ENCODE peak calls at places on chromosome 18, in nine cellular contexts. One of them, this sample, is unnamed.
A peak's percentile ranks its signal among the peaks of the same experiment; 100 is the strongest.

GRCh38 chr18:73124165-73124564 is 256.4 kb upstream of the NETO1 start:
- DNase-seq in H1: no peak
- DNase-seq in prostate gland: no peak
- DNase-seq in transverse colon: no peak
- DNase-seq in HCT116: no peak
- DNase-seq in spleen: no peak
- DNase-seq in stomach: no peak
- DNase-seq in endothelial cell of umbilical vein: no peak
- DNase-seq in vagina: no peak
- DNase-seq in this sample: no peak

GRCh38 chr18:13501896-13502295 is 224.5 kb downstream of the FAM210A start:
- DNase-seq in H1: no peak
- DNase-seq in prostate gland: no peak
- DNase-seq in transverse colon: no peak
- DNase-seq in HCT116: no peak
- DNase-seq in spleen: no peak
- DNase-seq in stomach: no peak
- DNase-seq in endothelial cell of umbilical vein: peak; percentile 41
- DNase-seq in vagina: no peak
- DNase-seq in this sample: no peak

GRCh38 chr18:11850821-11851155 is 425 bp upstream of the CHMP1B start:
- DNase-seq in H1: no peak
- DNase-seq in prostate gland: no peak
- DNase-seq in transverse colon: no peak
- DNase-seq in HCT116: no peak
- DNase-seq in spleen: no peak
- DNase-seq in stomach: no peak
- DNase-seq in endothelial cell of umbilical vein: no peak
- DNase-seq in vagina: no peak
- DNase-seq in this sample: no peak

GRCh38 chr18:36889316-36889715 is 60.4 kb downstream of the KIAA1328 start:
- DNase-seq in H1: no peak
- DNase-seq in prostate gland: no peak
- DNase-seq in transverse colon: no peak
- DNase-seq in HCT116: no peak
- DNase-seq in spleen: no peak
- DNase-seq in stomach: no peak
- DNase-seq in endothelial cell of umbilical vein: peak; percentile 78
- DNase-seq in vagina: no peak
- DNase-seq in this sample: no peak

GRCh38 chr18:13137041-13137938 is 81.3 kb upstream of the LDLRAD4 start:
- DNase-seq in H1: no peak
- DNase-seq in prostate gland: no peak
- DNase-seq in transverse colon: peak; percentile 45
- DNase-seq in HCT116: no peak
- DNase-seq in spleen: peak; percentile 91
- DNase-seq in stomach: peak; percentile 37
- DNase-seq in endothelial cell of umbilical vein: peak; percentile 22
- DNase-seq in vagina: no peak
- DNase-seq in this sample: no peak

GRCh38 chr18:75226301-75226955 is 15.8 kb downstream of the TSHZ1 start:
- DNase-seq in H1: no peak
- DNase-seq in prostate gland: no peak
- DNase-seq in transverse colon: no peak
- DNase-seq in HCT116: no peak
- DNase-seq in spleen: peak; percentile 72
- DNase-seq in stomach: no peak
- DNase-seq in endothelial cell of umbilical vein: no peak
- DNase-seq in vagina: no peak
- DNase-seq in this sample: no peak

GRCh38 chr18:70221911-70222278 is 16.4 kb upstream of the RTTN start:
- DNase-seq in H1: no peak
- DNase-seq in prostate gland: no peak
- DNase-seq in transverse colon: no peak
- DNase-seq in HCT116: no peak
- DNase-seq in spleen: no peak
- DNase-seq in stomach: no peak
- DNase-seq in endothelial cell of umbilical vein: no peak
- DNase-seq in vagina: no peak
- DNase-seq in this sample: no peak

GRCh38 chr18:55500316-55501086 is 87.5 kb downstream of the TCF4 start:
- DNase-seq in H1: no peak
- DNase-seq in prostate gland: no peak
- DNase-seq in transverse colon: no peak
- DNase-seq in HCT116: no peak
- DNase-seq in spleen: no peak
- DNase-seq in stomach: no peak
- DNase-seq in endothelial cell of umbilical vein: peak; percentile 92
- DNase-seq in vagina: no peak
- DNase-seq in this sample: no peak

GRCh38 chr18:9712130-9712577 is 4.1 kb downstream of the RAB31 start:
- DNase-seq in H1: no peak
- DNase-seq in prostate gland: no peak
- DNase-seq in transverse colon: no peak
- DNase-seq in HCT116: no peak
- DNase-seq in spleen: no peak
- DNase-seq in stomach: no peak
- DNase-seq in endothelial cell of umbilical vein: no peak
- DNase-seq in vagina: no peak
- DNase-seq in this sample: no peak

GRCh38 chr18:74498712-74499629 is 2.8 kb downstream of the CNDP2 start:
- DNase-seq in H1: no peak
- DNase-seq in prostate gland: no peak
- DNase-seq in transverse colon: peak; percentile 71
- DNase-seq in HCT116: no peak
- DNase-seq in spleen: peak; percentile 93
- DNase-seq in stomach: peak; percentile 72
- DNase-seq in endothelial cell of umbilical vein: no peak
- DNase-seq in vagina: no peak
- DNase-seq in this sample: peak; percentile 79

GRCh38 chr18:74905245-74905644 is 303.7 kb downstream of the PTGR3 start:
- DNase-seq in H1: no peak
- DNase-seq in prostate gland: no peak
- DNase-seq in transverse colon: peak; percentile 23
- DNase-seq in HCT116: no peak
- DNase-seq in spleen: no peak
- DNase-seq in stomach: no peak
- DNase-seq in endothelial cell of umbilical vein: no peak
- DNase-seq in vagina: no peak
- DNase-seq in this sample: no peak

GRCh38 chr18:8040021-8040420 is 472.9 kb downstream of the PTPRM start:
- DNase-seq in H1: no peak
- DNase-seq in prostate gland: no peak
- DNase-seq in transverse colon: no peak
- DNase-seq in HCT116: no peak
- DNase-seq in spleen: no peak
- DNase-seq in stomach: no peak
- DNase-seq in endothelial cell of umbilical vein: no peak
- DNase-seq in vagina: no peak
- DNase-seq in this sample: no peak

GRCh38 chr18:45324489-45325111 is 290.7 kb upstream of the SLC14A2 start:
- DNase-seq in H1: peak; percentile 21
- DNase-seq in prostate gland: peak; percentile 62
- DNase-seq in transverse colon: peak; percentile 20
- DNase-seq in HCT116: no peak
- DNase-seq in spleen: no peak
- DNase-seq in stomach: no peak
- DNase-seq in endothelial cell of umbilical vein: no peak
- DNase-seq in vagina: no peak
- DNase-seq in this sample: peak; percentile 79

GRCh38 chr18:46224181-46224775 is 120.1 kb downstream of the HAUS1 start:
- DNase-seq in H1: no peak
- DNase-seq in prostate gland: no peak
- DNase-seq in transverse colon: no peak
- DNase-seq in HCT116: no peak
- DNase-seq in spleen: no peak
- DNase-seq in stomach: no peak
- DNase-seq in endothelial cell of umbilical vein: peak; percentile 14
- DNase-seq in vagina: no peak
- DNase-seq in this sample: no peak

GRCh38 chr18:54671291-54671881 is 80.3 kb downstream of the DYNAP start:
- DNase-seq in H1: no peak
- DNase-seq in prostate gland: no peak
- DNase-seq in transverse colon: no peak
- DNase-seq in HCT116: peak; percentile 24
- DNase-seq in spleen: no peak
- DNase-seq in stomach: no peak
- DNase-seq in endothelial cell of umbilical vein: peak; percentile 46
- DNase-seq in vagina: no peak
- DNase-seq in this sample: no peak

GRCh38 chr18:35597758-35598157 is 16.2 kb downstream of the GALNT1 start:
- DNase-seq in H1: no peak
- DNase-seq in prostate gland: no peak
- DNase-seq in transverse colon: no peak
- DNase-seq in HCT116: no peak
- DNase-seq in spleen: no peak
- DNase-seq in stomach: no peak
- DNase-seq in endothelial cell of umbilical vein: no peak
- DNase-seq in vagina: no peak
- DNase-seq in this sample: no peak

GRCh38 chr18:21242141-21243040 is at the start of gene GREB1L:
- DNase-seq in H1: no peak
- DNase-seq in prostate gland: no peak
- DNase-seq in transverse colon: peak; percentile 48
- DNase-seq in HCT116: peak; percentile 27
- DNase-seq in spleen: no peak
- DNase-seq in stomach: peak; percentile 63
- DNase-seq in endothelial cell of umbilical vein: peak; percentile 26
- DNase-seq in vagina: no peak
- DNase-seq in this sample: no peak

GRCh38 chr18:7590800-7591560 is 23.9 kb downstream of the PTPRM start:
- DNase-seq in H1: no peak
- DNase-seq in prostate gland: no peak
- DNase-seq in transverse colon: no peak
- DNase-seq in HCT116: no peak
- DNase-seq in spleen: no peak
- DNase-seq in stomach: no peak
- DNase-seq in endothelial cell of umbilical vein: no peak
- DNase-seq in vagina: no peak
- DNase-seq in this sample: no peak

GRCh38 chr18:48952287-48953095 is 1.7 kb upstream of the SMAD7 start:
- DNase-seq in H1: no peak
- DNase-seq in prostate gland: peak; percentile 70
- DNase-seq in transverse colon: peak; percentile 80
- DNase-seq in HCT116: no peak
- DNase-seq in spleen: peak; percentile 91
- DNase-seq in stomach: peak; percentile 77
- DNase-seq in endothelial cell of umbilical vein: peak; percentile 78
- DNase-seq in vagina: no peak
- DNase-seq in this sample: peak; percentile 88
- TF ChIP-seq POLR2AphosphoS5 in H1: no peak
- TF ChIP-seq POLR2AphosphoS5 in prostate gland: peak; percentile 24
- TF ChIP-seq POLR2AphosphoS5 in transverse colon: peak; percentile 81
- TF ChIP-seq POLR2AphosphoS5 in HCT116: no peak
- TF ChIP-seq POLR2AphosphoS5 in spleen: peak; percentile 73
- TF ChIP-seq POLR2AphosphoS5 in stomach: peak; percentile 74
- TF ChIP-seq POLR2AphosphoS5 in endothelial cell of umbilical vein: no peak
- TF ChIP-seq POLR2AphosphoS5 in vagina: no peak
- TF ChIP-seq POLR2AphosphoS5 in this sample: no peak

DNA sequence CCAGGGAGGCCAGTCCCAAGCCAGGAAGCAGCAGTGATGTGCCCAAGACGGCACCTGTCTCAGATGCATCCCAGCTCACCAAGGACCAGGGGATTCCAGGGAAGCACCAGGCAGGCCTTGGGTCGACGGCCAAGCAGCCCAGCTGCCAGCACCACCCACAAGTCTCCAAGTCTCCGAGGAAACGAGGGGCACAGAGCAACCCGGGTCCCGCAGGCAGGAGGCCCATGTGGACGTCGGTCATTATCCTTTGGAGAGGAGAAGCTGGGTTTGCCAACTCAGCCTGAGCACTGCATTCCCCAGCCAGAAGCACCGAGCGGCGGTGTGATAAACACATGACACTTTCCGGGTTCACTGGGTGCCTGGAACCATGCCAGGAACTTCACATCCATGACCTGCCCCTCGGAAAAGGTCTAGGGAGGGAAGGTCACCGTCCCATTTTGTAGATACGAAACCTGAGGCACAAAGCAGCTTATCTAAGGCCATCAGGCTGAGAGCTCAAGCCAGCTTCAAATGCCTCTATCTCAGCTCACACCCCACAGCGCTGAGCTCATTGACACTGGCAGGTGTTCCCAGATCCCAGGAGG is 104.5 kb downstream of the ZNF516 start:
- DNase-seq in H1: no peak
- DNase-seq in prostate gland: no peak
- DNase-seq in transverse colon: no peak
- DNase-seq in HCT116: no peak
- DNase-seq in spleen: peak; percentile 68
- DNase-seq in stomach: peak; percentile 56
- DNase-seq in endothelial cell of umbilical vein: no peak
- DNase-seq in vagina: no peak
- DNase-seq in this sample: peak; percentile 55
- TF ChIP-seq POLR2AphosphoS5 in H1: no peak
- TF ChIP-seq POLR2AphosphoS5 in prostate gland: no peak
- TF ChIP-seq POLR2AphosphoS5 in transverse colon: no peak
- TF ChIP-seq POLR2AphosphoS5 in HCT116: no peak
- TF ChIP-seq POLR2AphosphoS5 in spleen: no peak
- TF ChIP-seq POLR2AphosphoS5 in stomach: no peak
- TF ChIP-seq POLR2AphosphoS5 in endothelial cell of umbilical vein: no peak
- TF ChIP-seq POLR2AphosphoS5 in vagina: no peak
- TF ChIP-seq POLR2AphosphoS5 in this sample: no peak

GRCh38 chr18:59923539-59924196 is 23.9 kb downstream of the PMAIP1 start:
- DNase-seq in H1: no peak
- DNase-seq in prostate gland: no peak
- DNase-seq in transverse colon: no peak
- DNase-seq in HCT116: no peak
- DNase-seq in spleen: no peak
- DNase-seq in stomach: no peak
- DNase-seq in endothelial cell of umbilical vein: no peak
- DNase-seq in vagina: no peak
- DNase-seq in this sample: no peak
- TF ChIP-seq POLR2AphosphoS5 in H1: no peak
- TF ChIP-seq POLR2AphosphoS5 in prostate gland: no peak
- TF ChIP-seq POLR2AphosphoS5 in transverse colon: no peak
- TF ChIP-seq POLR2AphosphoS5 in HCT116: no peak
- TF ChIP-seq POLR2AphosphoS5 in spleen: no peak
- TF ChIP-seq POLR2AphosphoS5 in stomach: no peak
- TF ChIP-seq POLR2AphosphoS5 in endothelial cell of umbilical vein: no peak
- TF ChIP-seq POLR2AphosphoS5 in vagina: no peak
- TF ChIP-seq POLR2AphosphoS5 in this sample: no peak

DNA sequence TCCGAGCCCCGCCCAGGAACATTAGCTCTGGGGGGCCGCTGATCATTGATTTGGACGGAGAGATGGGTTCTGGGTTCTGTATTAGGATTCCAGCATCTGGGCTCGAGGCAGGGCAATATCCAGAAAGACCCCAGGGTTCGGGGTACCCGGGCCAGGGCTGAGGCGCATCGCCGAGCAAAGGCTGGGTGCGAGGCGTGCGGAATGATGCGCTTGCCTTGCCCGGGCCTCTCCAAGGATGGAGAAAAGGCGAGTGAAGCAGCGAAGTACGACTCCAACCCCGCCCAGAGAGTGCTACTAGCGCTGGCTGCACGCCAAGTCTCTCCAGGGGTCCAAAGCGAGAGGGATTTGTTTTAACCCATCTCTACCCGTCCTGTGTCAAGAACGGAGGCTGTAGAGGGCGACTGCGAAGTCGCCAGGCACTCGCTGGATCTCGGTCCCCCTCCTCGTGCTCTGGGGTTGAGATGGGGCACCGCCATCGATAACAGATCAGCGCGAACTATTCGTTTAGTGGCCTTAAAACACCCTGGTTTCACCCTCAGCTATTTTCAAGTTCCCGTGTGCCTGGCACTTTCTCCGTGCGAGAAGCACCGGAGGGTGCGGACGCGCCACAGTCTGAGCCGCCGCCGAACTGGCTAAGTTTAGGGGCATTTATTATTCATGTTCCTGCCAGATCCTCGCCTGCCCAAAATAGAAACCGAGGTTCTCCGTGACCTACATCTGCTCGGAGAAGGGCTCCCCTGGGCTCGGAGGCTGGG is 1.9 kb downstream of the ADCYAP1 start:
- DNase-seq in H1: peak; percentile 72
- DNase-seq in prostate gland: no peak
- DNase-seq in transverse colon: no peak
- DNase-seq in HCT116: no peak
- DNase-seq in spleen: no peak
- DNase-seq in stomach: no peak
- DNase-seq in endothelial cell of umbilical vein: no peak
- DNase-seq in vagina: no peak
- DNase-seq in this sample: no peak
- TF ChIP-seq POLR2AphosphoS5 in H1: no peak
- TF ChIP-seq POLR2AphosphoS5 in prostate gland: no peak
- TF ChIP-seq POLR2AphosphoS5 in transverse colon: no peak
- TF ChIP-seq POLR2AphosphoS5 in HCT116: no peak
- TF ChIP-seq POLR2AphosphoS5 in spleen: no peak
- TF ChIP-seq POLR2AphosphoS5 in stomach: no peak
- TF ChIP-seq POLR2AphosphoS5 in endothelial cell of umbilical vein: no peak
- TF ChIP-seq POLR2AphosphoS5 in vagina: no peak
- TF ChIP-seq POLR2AphosphoS5 in this sample: no peak

This sample was measured in suprapubic skin.